ENCODE peak calls at places on chromosome 20, in four cellular contexts. One of them, this sample, is unnamed. For H3K36me3 and H3K4me1, the result is how much of the 10 kb centered on the place peaks cover.

GRCh38 chr20:1469925-1470571 is 3.4 kb upstream of the NSFL1C start:
- DNase-seq in right lobe of liver: peak
- DNase-seq in neuronal stem cell: peak
- DNase-seq in ovary: peak
- DNase-seq in this sample: peak

GRCh38 chr20:3071266-3071609 is 182 bp upstream of the OXT start:
- DNase-seq in right lobe of liver: no peak
- DNase-seq in neuronal stem cell: no peak
- DNase-seq in ovary: no peak
- DNase-seq in this sample: no peak

GRCh38 chr20:11117808-11118528 is 444.2 kb upstream of the JAG1 start:
- DNase-seq in right lobe of liver: no peak
- DNase-seq in neuronal stem cell: no peak
- DNase-seq in ovary: no peak
- DNase-seq in this sample: no peak

GRCh38 chr20:58574469-58574868 is 59.3 kb upstream of the APCDD1L start:
- DNase-seq in right lobe of liver: no peak
- DNase-seq in neuronal stem cell: no peak
- DNase-seq in ovary: no peak
- DNase-seq in this sample: no peak

GRCh38 chr20:51541189-51542032 is 1.1 kb downstream of the NFATC2 start:
- DNase-seq in right lobe of liver: peak
- DNase-seq in neuronal stem cell: no peak
- DNase-seq in ovary: peak
- DNase-seq in this sample: peak

GRCh38 chr20:6735913-6736845 is 31.3 kb upstream of the BMP2 start:
- DNase-seq in right lobe of liver: no peak
- DNase-seq in neuronal stem cell: no peak
- DNase-seq in ovary: no peak
- DNase-seq in this sample: no peak

GRCh38 chr20:17533396-17533795 is 2.2 kb upstream of the BFSP1 start:
- DNase-seq in right lobe of liver: no peak
- DNase-seq in neuronal stem cell: peak
- DNase-seq in ovary: no peak
- DNase-seq in this sample: peak

GRCh38 chr20:48695255-48695654 is 132.5 kb downstream of the PREX1 start:
- DNase-seq in right lobe of liver: no peak
- DNase-seq in neuronal stem cell: no peak
- DNase-seq in ovary: no peak
- DNase-seq in this sample: no peak

GRCh38 chr20:44065401-44066340 is 121.3 kb downstream of the JPH2 start:
- DNase-seq in right lobe of liver: no peak
- DNase-seq in neuronal stem cell: no peak
- DNase-seq in ovary: no peak
- DNase-seq in this sample: no peak

GRCh38 chr20:59268827-59269226 is 31.6 kb upstream of the EDN3 start:
- DNase-seq in right lobe of liver: no peak
- DNase-seq in neuronal stem cell: no peak
- DNase-seq in ovary: no peak
- DNase-seq in this sample: no peak

GRCh38 chr20:59014680-59015389 is 4.4 kb upstream of the TUBB1 start:
- DNase-seq in right lobe of liver: no peak
- DNase-seq in neuronal stem cell: no peak
- DNase-seq in ovary: no peak
- DNase-seq in this sample: no peak

GRCh38 chr20:10537850-10538480 is 102.9 kb downstream of the SLX4IP start:
- DNase-seq in right lobe of liver: no peak
- DNase-seq in neuronal stem cell: no peak
- DNase-seq in ovary: no peak
- DNase-seq in this sample: no peak

GRCh38 chr20:19886666-19887288 is 128.7 kb downstream of the RIN2 start:
- DNase-seq in right lobe of liver: no peak
- DNase-seq in neuronal stem cell: no peak
- DNase-seq in ovary: no peak
- DNase-seq in this sample: no peak

GRCh38 chr20:15171016-15171415 is 833.6 kb upstream of the FLRT3 start:
- DNase-seq in right lobe of liver: no peak
- DNase-seq in neuronal stem cell: no peak
- DNase-seq in ovary: no peak
- DNase-seq in this sample: no peak
- H3K36me3 ChIP-seq in right lobe of liver: under half
- H3K36me3 ChIP-seq in neuronal stem cell: under half
- H3K36me3 ChIP-seq in ovary: under half
- H3K36me3 ChIP-seq in this sample: under half

GRCh38 chr20:13684566-13685222 is 46.0 kb upstream of the TASP1 start:
- DNase-seq in right lobe of liver: no peak
- DNase-seq in neuronal stem cell: no peak
- DNase-seq in ovary: no peak
- DNase-seq in this sample: no peak

GRCh38 chr20:13685623-13686022 is 46.9 kb upstream of the TASP1 start:
- DNase-seq in right lobe of liver: no peak
- DNase-seq in neuronal stem cell: no peak
- DNase-seq in ovary: no peak
- DNase-seq in this sample: no peak

GRCh38 chr20:13683833-13684232 is 45.1 kb upstream of the TASP1 start:
- DNase-seq in right lobe of liver: no peak
- DNase-seq in neuronal stem cell: no peak
- DNase-seq in ovary: no peak
- DNase-seq in this sample: no peak

GRCh38 chr20:13677241-13677640 is 38.5 kb upstream of the TASP1 start:
- DNase-seq in right lobe of liver: no peak
- DNase-seq in neuronal stem cell: no peak
- DNase-seq in ovary: no peak
- DNase-seq in this sample: no peak

DNA sequence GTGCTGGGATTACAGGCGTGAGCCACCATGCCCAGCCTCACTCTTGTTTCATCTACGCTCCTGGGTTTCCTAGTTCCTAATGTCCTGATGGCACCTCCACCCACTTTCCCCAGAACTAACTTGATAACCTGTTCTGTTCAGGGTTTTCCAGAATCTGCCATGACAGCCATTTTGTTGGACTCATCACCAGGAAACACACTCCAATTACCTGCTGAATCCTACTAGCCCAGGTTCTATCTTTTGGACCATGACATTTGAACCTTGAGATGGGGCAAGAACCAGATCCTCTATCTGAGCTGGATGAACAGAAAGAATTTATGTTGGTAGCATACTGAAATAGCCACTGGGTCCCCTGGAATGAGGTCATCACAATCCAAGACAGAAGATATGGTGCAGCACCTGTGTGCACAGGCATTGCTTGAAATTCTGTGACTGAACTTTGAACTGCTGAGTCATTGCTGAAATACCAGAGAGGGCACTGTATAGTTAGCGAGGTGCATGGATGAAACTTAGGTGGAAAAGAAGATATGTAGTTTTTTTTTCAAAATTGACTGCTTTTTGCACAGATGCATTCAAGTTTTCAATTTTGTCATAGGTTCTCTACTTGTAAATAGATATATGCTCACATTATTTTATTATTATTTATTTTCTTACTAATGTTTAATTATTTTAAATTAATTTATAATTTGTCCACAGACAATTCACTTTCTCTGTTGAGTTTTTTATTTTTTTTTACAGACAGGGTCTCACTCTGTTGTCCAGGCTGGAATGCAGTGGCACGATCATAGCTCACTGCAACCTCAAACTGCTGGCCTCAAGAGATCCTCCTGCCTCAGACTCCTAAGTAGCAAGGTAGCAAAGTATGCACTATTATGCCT is 42.8 kb upstream of the TASP1 start:
- DNase-seq in right lobe of liver: no peak
- DNase-seq in neuronal stem cell: no peak
- DNase-seq in ovary: no peak
- DNase-seq in this sample: no peak
- H3K4me1 ChIP-seq in right lobe of liver: under half
- H3K4me1 ChIP-seq in neuronal stem cell: under half
- H3K4me1 ChIP-seq in ovary: under half
- H3K4me1 ChIP-seq in this sample: under half

DNA sequence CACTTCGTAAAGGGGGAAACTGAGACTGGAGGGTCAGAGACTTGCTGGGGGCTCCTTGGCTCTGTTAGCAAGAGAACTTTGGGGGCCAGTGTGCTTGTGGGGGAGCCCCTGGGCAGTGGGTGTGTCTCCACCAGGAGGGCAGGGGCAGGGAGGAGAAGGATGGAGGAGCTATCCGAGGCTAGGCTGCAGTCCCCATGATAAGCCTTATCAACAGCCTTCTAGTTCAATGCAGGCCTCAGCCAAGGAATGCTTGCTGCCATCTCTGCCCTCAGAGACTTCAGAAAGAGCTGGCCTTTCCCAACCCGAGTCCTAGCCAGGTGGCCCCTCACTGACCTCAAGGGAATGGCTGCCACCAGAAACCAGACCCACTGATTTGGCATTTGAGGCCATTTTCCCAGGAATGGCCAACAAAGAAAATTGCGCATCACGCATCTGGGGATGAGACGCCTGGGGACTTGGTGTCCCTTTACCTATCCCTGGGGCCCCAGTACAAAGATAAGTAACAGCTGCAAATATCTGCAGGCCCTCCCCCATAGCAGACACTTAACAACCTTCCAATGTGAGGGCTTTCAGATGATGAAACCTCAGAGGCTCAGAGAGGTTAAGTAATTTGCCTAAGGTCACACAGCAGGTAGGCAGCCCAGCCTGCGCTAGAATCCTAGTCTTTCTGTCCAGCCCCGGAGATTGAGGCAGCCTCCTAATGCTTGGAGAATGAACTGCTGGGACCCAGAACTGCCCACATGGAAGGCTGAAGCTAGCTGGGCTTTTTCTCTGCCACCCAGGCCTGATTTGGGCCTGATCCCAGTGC is 4.9 kb downstream of the TGM2 start:
- DNase-seq in right lobe of liver: no peak
- DNase-seq in neuronal stem cell: no peak
- DNase-seq in ovary: no peak
- DNase-seq in this sample: no peak
- H3K4me3 ChIP-seq in right lobe of liver: no peak
- H3K4me3 ChIP-seq in neuronal stem cell: no peak
- H3K4me3 ChIP-seq in ovary: no peak
- H3K4me3 ChIP-seq in this sample: no peak

GRCh38 chr20:57027752-57028151 is 238.7 kb downstream of the BMP7 start:
- DNase-seq in right lobe of liver: no peak
- DNase-seq in neuronal stem cell: no peak
- DNase-seq in ovary: no peak
- DNase-seq in this sample: peak

GRCh38 chr20:57023997-57024396 is 242.4 kb downstream of the BMP7 start:
- DNase-seq in right lobe of liver: no peak
- DNase-seq in neuronal stem cell: no peak
- DNase-seq in ovary: no peak
- DNase-seq in this sample: no peak

GRCh38 chr20:57025261-57025660 is 241.2 kb downstream of the BMP7 start:
- DNase-seq in right lobe of liver: no peak
- DNase-seq in neuronal stem cell: no peak
- DNase-seq in ovary: no peak
- DNase-seq in this sample: no peak

GRCh38 chr20:57024849-57025248 is 241.6 kb downstream of the BMP7 start:
- DNase-seq in right lobe of liver: no peak
- DNase-seq in neuronal stem cell: no peak
- DNase-seq in ovary: no peak
- DNase-seq in this sample: no peak

GRCh38 chr20:57025666-57026065 is 240.8 kb downstream of the BMP7 start:
- DNase-seq in right lobe of liver: no peak
- DNase-seq in neuronal stem cell: no peak
- DNase-seq in ovary: no peak
- DNase-seq in this sample: no peak
- H3K36me3 ChIP-seq in right lobe of liver: under half
- H3K36me3 ChIP-seq in neuronal stem cell: under half
- H3K36me3 ChIP-seq in ovary: under half
- H3K36me3 ChIP-seq in this sample: under half

GRCh38 chr20:5131502-5131901 is 4.7 kb downstream of the CDS2 start:
- DNase-seq in right lobe of liver: no peak
- DNase-seq in neuronal stem cell: no peak
- DNase-seq in ovary: no peak
- DNase-seq in this sample: no peak

GRCh38 chr20:5127204-5127858 is 523 bp downstream of the CDS2 start:
- DNase-seq in right lobe of liver: peak
- DNase-seq in neuronal stem cell: peak
- DNase-seq in ovary: peak
- DNase-seq in this sample: peak

GRCh38 chr20:5127859-5128409 is 1.1 kb downstream of the CDS2 start:
- DNase-seq in right lobe of liver: no peak
- DNase-seq in neuronal stem cell: no peak
- DNase-seq in ovary: no peak
- DNase-seq in this sample: no peak

GRCh38 chr20:5126512-5127203 is at the start of gene CDS2:
- DNase-seq in right lobe of liver: peak
- DNase-seq in neuronal stem cell: peak
- DNase-seq in ovary: peak
- DNase-seq in this sample: peak

DNA sequence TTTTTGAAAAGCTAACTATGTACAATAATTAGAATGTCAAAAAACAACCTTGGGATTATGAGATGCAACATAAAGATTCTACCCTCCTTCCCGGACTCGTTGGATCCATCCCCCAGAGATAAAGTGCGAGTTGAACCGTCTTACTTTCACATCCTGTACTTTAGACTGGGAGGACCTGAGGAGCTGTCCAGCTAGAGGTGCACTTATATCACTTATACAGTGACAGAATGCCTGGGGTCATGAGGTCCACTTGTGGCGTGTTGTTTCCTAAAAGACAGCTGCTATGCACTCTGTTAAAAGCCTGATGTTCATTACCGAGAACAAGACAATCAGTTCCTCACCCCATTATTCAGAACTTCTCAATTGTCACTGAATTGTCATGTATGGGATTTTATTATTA is 2.1 kb downstream of the CDS2 start:
- DNase-seq in right lobe of liver: no peak
- DNase-seq in neuronal stem cell: no peak
- DNase-seq in ovary: no peak
- DNase-seq in this sample: no peak
- H3K4me1 ChIP-seq in right lobe of liver: under half
- H3K4me1 ChIP-seq in neuronal stem cell: under half
- H3K4me1 ChIP-seq in ovary: under half
- H3K4me1 ChIP-seq in this sample: under half

DNA sequence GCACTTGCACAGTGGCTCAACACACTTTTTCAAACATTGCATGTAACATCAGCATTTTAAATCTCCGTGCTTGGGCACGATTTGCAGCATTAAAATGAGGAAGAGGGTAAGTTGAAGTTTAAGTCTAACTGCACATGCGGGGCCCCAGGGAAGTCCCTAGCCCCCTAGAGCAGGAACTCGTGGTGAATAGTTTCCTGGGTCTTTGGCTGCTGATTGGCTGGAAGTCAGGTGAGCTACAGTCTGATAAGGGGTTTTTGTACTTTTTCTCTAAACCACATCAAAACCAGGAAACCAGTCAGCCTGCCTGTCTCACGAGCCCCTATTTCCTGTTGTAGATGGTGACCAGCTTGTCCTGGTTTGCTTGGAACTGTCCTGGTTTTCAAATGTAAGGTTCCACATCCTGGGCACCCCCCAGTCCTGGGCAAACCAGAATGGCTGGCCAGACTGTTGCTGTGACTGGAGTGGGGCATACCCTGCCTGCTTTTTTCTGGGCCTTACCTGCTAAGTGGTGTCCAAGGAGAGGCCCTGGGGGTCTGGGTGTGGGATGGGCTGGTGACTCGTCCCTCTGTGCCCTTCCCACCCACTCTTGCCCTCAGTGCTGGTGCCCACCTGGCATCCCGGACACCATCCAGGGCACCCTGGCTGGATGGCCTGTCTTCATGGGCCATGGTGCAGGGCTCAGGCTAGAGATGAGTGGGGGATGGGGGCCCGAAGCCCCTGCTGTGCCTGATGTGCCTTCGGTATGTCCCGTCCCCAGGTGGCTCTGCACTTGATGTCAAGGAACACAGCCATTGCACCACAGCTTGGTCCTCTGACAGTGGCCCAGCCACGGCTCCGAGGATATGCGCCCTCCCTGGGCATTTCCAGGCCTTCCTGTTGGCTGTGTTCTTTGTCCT is 31.8 kb downstream of the SUN5 start:
- DNase-seq in right lobe of liver: no peak
- DNase-seq in neuronal stem cell: no peak
- DNase-seq in ovary: no peak
- DNase-seq in this sample: no peak
- H3K4me3 ChIP-seq in right lobe of liver: no peak
- H3K4me3 ChIP-seq in neuronal stem cell: no peak
- H3K4me3 ChIP-seq in ovary: no peak
- H3K4me3 ChIP-seq in this sample: no peak

This sample was measured in HAP-1.